ENCODE peak calls at places on chromosomes 6 and 20, in four cellular contexts. U is stimulated activated CD8-positive, alpha-beta memory T cell treated with anti-CD3 and anti-CD28 coated beads, Interleukin-2, amount 100 ng/mL, for 48 hours; K is iPS DF 6.9; G is NCI-H774. J is an unnamed sample.

GRCh38 chr20:43442310-43442880 is 15.3 kb upstream of the SRSF6 start:
- DNase-seq in G (no peak), K (no peak), U (no peak), J (no peak)

GRCh38 chr20:58237318-58238182 is 9.1 kb upstream of the ANKRD60 start:
- DNase-seq in G (no peak), U (no peak), K (no peak), J (no peak)

GRCh38 chr6:161228911-161229591 is 44.8 kb downstream of the AGPAT4 start:
- DNase-seq in U (no peak), K (no peak), G (no peak), J (peak)

GRCh38 chr20:48285656-48286055 is 500.4 kb upstream of the SULF2 start:
- DNase-seq in K (no peak), G (no peak), U (no peak), J (no peak)

GRCh38 chr6:38715016-38715809 is at the start of gene DNAH8:
- DNase-seq in K (no peak), G (no peak), U (no peak), J (no peak)

GRCh38 chr20:43681468-43681942 is 14.6 kb downstream of the MYBL2 start:
- DNase-seq in U (no peak), K (no peak), G (peak), J (no peak)

GRCh38 chr20:62063981-62064787 is 1.5 kb downstream of the TAF4 start:
- DNase-seq in G (no peak), K (no peak), U (no peak), J (no peak)

GRCh38 chr20:3777381-3777725 is 3.9 kb downstream of the SPEF1 start:
- DNase-seq in U (no peak), G (no peak), K (no peak), J (no peak)

GRCh38 chr6:136593748-136594490 is 43.7 kb upstream of the MAP7 start:
- DNase-seq in K (no peak), G (no peak), U (peak), J (peak)

GRCh38 chr6:70415247-70415646 is 1.9 kb downstream of the FAM135A start:
- DNase-seq in G (no peak), K (no peak), U (no peak), J (no peak)

GRCh38 chr6:92354270-92354831 is 1065.0 kb downstream of the EPHA7 start:
- DNase-seq in K (no peak), U (no peak), G (no peak), J (no peak)

GRCh38 chr6:134111062-134111677 is 58.7 kb upstream of the SLC2A12 start:
- DNase-seq in U (no peak), G (no peak), K (peak), J (peak)

GRCh38 chr20:17621229-17621968 is 51.5 kb downstream of the DSTN start:
- DNase-seq in U (no peak), K (no peak), G (no peak), J (no peak)

GRCh38 chr20:31595654-31596411 is 9.3 kb upstream of the ID1 start:
- DNase-seq in G (peak), K (no peak), U (no peak), J (no peak)

GRCh38 chr20:43235998-43236397 is 46.3 kb upstream of the PTPRT start:
- DNase-seq in U (no peak), G (no peak), K (no peak), J (no peak)

GRCh38 chr20:51028616-51029263 is 5.8 kb upstream of the KCNG1 start:
- DNase-seq in K (no peak), G (no peak), U (no peak), J (no peak)

GRCh38 chr6:152112503-152113261 is 305.2 kb downstream of the ESR1 start:
- DNase-seq in K (no peak), U (no peak), G (peak), J (no peak)

GRCh38 chr20:61535091-61535490 is 283.0 kb downstream of the CDH4 start:
- DNase-seq in G (no peak), U (no peak), K (no peak), J (no peak)

GRCh38 chr6:106448000-106448426 is 87.5 kb downstream of the CRYBG1 start:
- DNase-seq in G (no peak), K (no peak), U (peak), J (no peak)

GRCh38 chr20:5706797-5707196 is 43.4 kb upstream of the SHLD1 start:
- DNase-seq in U (no peak), G (no peak), K (no peak), J (no peak)

GRCh38 chr6:146689806-146690205 is 91.0 kb downstream of the ADGB start:
- DNase-seq in G (no peak), K (no peak), U (no peak), J (no peak)

GRCh38 chr6:102417368-102417767 is 1023.9 kb downstream of the GRIK2 start:
- DNase-seq in G (no peak), U (no peak), K (no peak), J (no peak)

GRCh38 chr6:152401978-152402377 is 235.2 kb downstream of the SYNE1 start:
- DNase-seq in K (no peak), U (no peak), G (no peak), J (peak)

GRCh38 chr20:59752704-59753460 is 148.5 kb downstream of the PHACTR3 start:
- DNase-seq in K (no peak), U (no peak), G (no peak), J (no peak)

GRCh38 chr6:149271348-149272340 is 45.9 kb upstream of the TAB2 start:
- DNase-seq in G (no peak), U (peak), K (no peak), J (no peak)

GRCh38 chr6:25122001-25122400 is 157.2 kb upstream of the CARMIL1 start:
- DNase-seq in G (no peak), U (no peak), K (no peak), J (no peak)

GRCh38 chr20:38840894-38841470 is 35.5 kb downstream of the PPP1R16B start:
- DNase-seq in G (no peak), K (no peak), U (no peak), J (no peak)

GRCh38 chr6:7846971-7847818 is 63.4 kb downstream of the TXNDC5 start:
- DNase-seq in G (no peak), U (no peak), K (no peak), J (no peak)

GRCh38 chr6:71471718-71472117 is 183.1 kb downstream of the OGFRL1 start:
- DNase-seq in U (no peak), G (no peak), K (no peak), J (no peak)

GRCh38 chr6:134521116-134521501 is 203.2 kb upstream of the SGK1 start:
- DNase-seq in K (no peak), U (no peak), G (no peak), J (no peak)

GRCh38 chr6:13372688-13373487 is 44.6 kb upstream of the TBC1D7 start:
- DNase-seq in K (no peak), U (no peak), G (no peak), J (no peak)

GRCh38 chr6:122717350-122717749 is 62.2 kb upstream of the FABP7 start:
- DNase-seq in U (no peak), G (peak), K (no peak), J (no peak)

GRCh38 chr6:155505560-155505959 is 49.9 kb upstream of the NOX3 start:
- DNase-seq in K (no peak), G (no peak), U (no peak), J (no peak)

GRCh38 chr20:37327748-37328147 is 18.2 kb upstream of the SRC start:
- DNase-seq in U (no peak), G (no peak), K (no peak), J (no peak)

GRCh38 chr20:49508435-49509199 is 26.1 kb upstream of the KCNB1 start:
- DNase-seq in U (no peak), K (no peak), G (peak), J (peak)

GRCh38 chr6:123810214-123810613 is 6.5 kb downstream of the NKAIN2 start:
- DNase-seq in U (no peak), G (peak), K (no peak), J (no peak)

GRCh38 chr20:25076731-25077609 is 5.0 kb downstream of the VSX1 start:
- DNase-seq in U (no peak), K (no peak), G (peak), J (peak)

J was measured in ACHN.